ENCODE peak calls at places on chromosomes 5 and 9, in four cellular contexts. F, Z, U and D are unnamed samples.

GRCh38 chr5:114989512-114989911 is 180.2 kb downstream of the TRIM36 start:
- DNase-seq in Z (no peak), U (no peak), F (no peak), D (no peak)

GRCh38 chr9:136255896-136256890 is 10.6 kb upstream of the QSOX2 start:
- DNase-seq in U (peak), F (no peak), Z (no peak), D (no peak)

GRCh38 chr5:53963958-53964357 is 346.4 kb downstream of the ARL15 start:
- DNase-seq in F (no peak), U (no peak), Z (no peak), D (peak)

GRCh38 chr9:38339087-38339486 is 53.4 kb upstream of the ALDH1B1 start:
- DNase-seq in U (no peak), F (peak), Z (peak), D (peak)

GRCh38 chr5:56693220-56693579 is 122.1 kb upstream of the MAP3K1 start:
- DNase-seq in F (no peak), Z (no peak), U (no peak), D (no peak)

GRCh38 chr9:131069699-131070098 is 26.6 kb upstream of the AIF1L start:
- DNase-seq in Z (no peak), U (no peak), F (no peak), D (no peak)

GRCh38 chr5:31194892-31195291 is 1.4 kb downstream of the CDH6 start:
- DNase-seq in F (no peak), Z (peak), U (peak), D (peak)

GRCh38 chr9:133487331-133487725 is 8.4 kb upstream of the SLC2A6 start:
- DNase-seq in Z (no peak), U (no peak), F (no peak), D (no peak)

GRCh38 chr5:52579391-52579790 is 208.3 kb upstream of the ITGA1 start:
- DNase-seq in F (no peak), U (no peak), Z (no peak), D (peak)

DNA sequence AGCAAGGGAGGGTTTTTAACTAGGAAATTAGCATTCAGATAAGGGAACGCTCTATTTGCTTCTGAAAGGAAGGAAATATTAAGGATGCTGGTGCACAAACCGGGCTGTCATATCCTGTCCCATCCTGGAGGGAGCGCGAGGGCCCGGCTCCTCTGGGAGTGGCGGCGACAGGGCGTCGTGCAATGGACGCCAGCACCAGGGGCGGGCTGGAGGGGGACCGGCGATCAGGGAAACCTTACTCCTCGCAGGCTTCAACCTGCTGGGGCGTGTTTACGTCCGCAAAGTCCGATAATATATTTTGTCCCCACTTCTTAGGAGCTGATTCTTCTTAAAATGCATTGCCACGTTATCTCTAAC is 197.1 kb upstream of the TBCA start:
- DNase-seq in Z (no peak), F (no peak), U (no peak), D (peak)
- H3K4me3 ChIP-seq in Z (no peak), F (no peak), U (no peak), D (no peak)

GRCh38 chr9:89919171-89919681 is 314.4 kb downstream of the GADD45G start:
- DNase-seq in Z (no peak), U (no peak), F (no peak), D (no peak)
- TF ChIP-seq CTCF in Z (no peak), U (no peak), F (no peak), D (no peak)

GRCh38 chr5:78791416-78792100 is 143.0 kb upstream of the LHFPL2 start:
- DNase-seq in Z (no peak), F (no peak), U (no peak), D (no peak)
- H3K4me3 ChIP-seq in Z (no peak), F (no peak), U (no peak), D (no peak)

GRCh38 chr5:40654377-40655006 is 25.2 kb upstream of the PTGER4 start:
- DNase-seq in Z (no peak), F (peak), U (no peak), D (no peak)

GRCh38 chr5:40655138-40655537 is 24.6 kb upstream of the PTGER4 start:
- DNase-seq in Z (no peak), F (no peak), U (no peak), D (no peak)

GRCh38 chr5:40660751-40661150 is 19.0 kb upstream of the PTGER4 start:
- DNase-seq in U (no peak), F (no peak), Z (no peak), D (no peak)

GRCh38 chr5:40653221-40654022 is 26.3 kb upstream of the PTGER4 start:
- DNase-seq in U (no peak), F (no peak), Z (no peak), D (no peak)

DNA sequence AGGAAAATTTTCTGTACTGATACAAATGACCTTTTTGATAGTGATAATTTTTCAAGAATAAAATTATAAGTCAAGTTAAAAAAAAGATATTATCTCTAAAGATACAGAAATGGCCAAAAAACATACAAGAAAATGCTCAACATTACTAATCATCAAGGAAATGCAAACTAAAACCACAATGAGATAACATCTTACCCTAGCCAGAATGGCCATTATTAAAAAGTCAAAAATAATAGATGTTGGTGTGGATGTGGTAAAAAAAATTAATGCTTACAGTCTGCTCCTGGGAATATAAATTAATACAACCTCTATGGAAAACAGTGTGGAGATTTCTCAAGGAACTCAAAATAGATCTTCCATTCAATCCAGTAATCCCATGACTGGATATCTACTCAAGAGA is 22.9 kb upstream of the PTGER4 start:
- DNase-seq in Z (no peak), F (no peak), U (no peak), D (no peak)
- TF ChIP-seq CTCF in Z (no peak), F (no peak), U (no peak), D (no peak)

GRCh38 chr5:172643392-172643871 is 2.4 kb downstream of the NEURL1B start:
- DNase-seq in U (no peak), Z (no peak), F (no peak), D (no peak)
- H3K4me3 ChIP-seq in U (no peak), Z (no peak), F (no peak), D (no peak)

GRCh38 chr5:23139338-23140171 is 286.4 kb upstream of the CDH12 start:
- DNase-seq in F (no peak), Z (peak), U (no peak), D (peak)
- TF ChIP-seq CTCF in F (no peak), Z (peak), U (peak), D (peak)

GRCh38 chr9:95076696-95077052 is 240.8 kb downstream of the FANCC start:
- DNase-seq in U (no peak), Z (no peak), F (no peak), D (no peak)
- H3K4me3 ChIP-seq in U (no peak), Z (no peak), F (no peak), D (no peak)

DNA sequence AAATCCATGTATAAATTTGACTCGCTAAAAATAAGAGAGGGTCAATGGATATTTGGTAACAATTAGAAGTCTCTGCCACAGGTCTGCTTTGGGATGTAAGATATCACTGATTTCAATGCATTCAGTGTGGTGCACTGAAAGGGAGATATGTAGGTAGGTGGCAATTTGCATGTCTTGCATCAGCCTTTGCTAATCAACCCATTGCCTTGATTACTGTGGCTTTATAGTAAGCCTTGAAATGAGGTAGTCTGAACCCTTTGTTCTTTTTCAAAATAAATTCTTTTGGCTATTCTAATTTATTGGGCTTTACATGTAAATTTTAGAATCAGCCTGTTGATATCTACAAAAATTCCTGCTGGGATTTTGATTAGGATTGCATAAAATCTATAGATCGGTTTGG is 15.8 kb upstream of the TBCA start:
- DNase-seq in F (no peak), Z (no peak), U (no peak), D (no peak)
- TF ChIP-seq CTCF in F (no peak), Z (no peak), U (no peak), D (no peak)